ENCODE peak calls at places on chromosomes 3 and 15, in five cellular contexts. A, T, Y, B and H are unnamed samples.
A peak's percentile ranks its signal among the peaks of the same experiment; 100 is the strongest.

GRCh38 chr3:47013231-47013630 is 33.8 kb downstream of the NBEAL2 start:
- DNase-seq in B (no peak), T (no peak), A (no peak), Y (no peak), H (no peak)

GRCh38 chr3:30400924-30401323 is 205.5 kb upstream of the TGFBR2 start:
- DNase-seq in Y (peak; percentile 15), T (no peak), A (no peak), B (no peak), H (no peak)

GRCh38 chr3:152061296-152061695 is 187.9 kb downstream of the SUCNR1 start:
- DNase-seq in T (no peak), B (no peak), A (no peak), Y (no peak), H (no peak)

GRCh38 chr3:18466136-18466535 is 41.0 kb upstream of the SATB1 start:
- DNase-seq in A (no peak), Y (no peak), B (no peak), T (no peak), H (no peak)

GRCh38 chr3:77536038-77536775 is 496.3 kb downstream of the ROBO2 start:
- DNase-seq in T (no peak), A (no peak), B (no peak), Y (no peak), H (no peak)

GRCh38 chr3:94336076-94336741 is 273.3 kb downstream of the NSUN3 start:
- DNase-seq in Y (peak; percentile 76), B (no peak), A (no peak), T (no peak), H (no peak)

GRCh38 chr15:45048784-45049631 is 26.0 kb downstream of the SORD start:
- DNase-seq in Y (no peak), B (no peak), A (no peak), T (no peak), H (no peak)

GRCh38 chr15:56839099-56839498 is 79.3 kb upstream of the TCF12 start:
- DNase-seq in A (no peak), Y (no peak), B (no peak), T (no peak), H (no peak)

GRCh38 chr3:132242790-132243189 is 74.4 kb upstream of the ACP3 start:
- DNase-seq in T (no peak), Y (no peak), B (no peak), A (no peak), H (no peak)

GRCh38 chr15:38389924-38390542 is 63.9 kb upstream of the FAM98B start:
- DNase-seq in T (peak; percentile 17), A (peak; percentile 44), Y (peak; percentile 62), B (peak; percentile 58), H (peak; percentile 55)

GRCh38 chr3:66582721-66583141 is 81.9 kb upstream of the LRIG1 start:
- DNase-seq in B (peak; percentile 41), Y (peak; percentile 72), T (no peak), A (peak; percentile 42), H (peak; percentile 79)

GRCh38 chr15:44710236-44711088 is 661 bp downstream of the PATL2 start:
- DNase-seq in B (no peak), T (no peak), Y (peak; percentile 43), A (no peak), H (peak; percentile 42)